ENCODE peak calls at places on chromosomes 6 and 20, in four cellular contexts. B is IMR-90, E is H1, F is mesendoderm. O is an unnamed sample.
A peak's percentile ranks its signal among the peaks of the same experiment; 100 is the strongest.

GRCh38 chr20:2519115-2519815 is 10.6 kb upstream of the ZNF343 start:
- DNase-seq in B (peak; percentile 87), E (no peak), F (no peak), O (no peak)

GRCh38 chr20:50447817-50448216 is 62.4 kb upstream of the PTPN1 start:
- DNase-seq in B (no peak), E (no peak), F (no peak), O (no peak)

GRCh38 chr6:142297996-142298753 is 3.6 kb upstream of the ADGRG6 start:
- DNase-seq in B (peak; percentile 85), E (no peak), F (no peak), O (no peak)

GRCh38 chr6:111015656-111016190 is 33.9 kb downstream of the RPF2 start:
- DNase-seq in B (no peak), E (no peak), F (no peak), O (no peak)

GRCh38 chr6:151374024-151374423 is 17.3 kb downstream of the ZBTB2 start:
- DNase-seq in B (no peak), E (no peak), F (peak; percentile 80), O (peak; percentile 62)

GRCh38 chr20:60899320-60899719 is 352.7 kb upstream of the CDH4 start:
- DNase-seq in B (no peak), E (no peak), F (no peak), O (no peak)

GRCh38 chr6:83055366-83055964 is 10.2 kb downstream of the UBE3D start:
- DNase-seq in B (peak; percentile 47), E (no peak), F (peak; percentile 56), O (peak; percentile 40)

GRCh38 chr6:116553451-116553850 is at the start of gene CALHM4:
- DNase-seq in B (no peak), E (no peak), F (no peak), O (no peak)

GRCh38 chr20:18973499-18974173 is 160.1 kb downstream of the SCP2D1 start:
- DNase-seq in B (no peak), E (no peak), F (no peak), O (no peak)

GRCh38 chr20:44497761-44498160 is 22.1 kb downstream of the TTPAL start:
- DNase-seq in B (no peak), E (no peak), F (no peak), O (no peak)

GRCh38 chr6:41707565-41708200 is 27.7 kb downstream of the TFEB start:
- DNase-seq in B (no peak), E (no peak), F (no peak), O (no peak)

GRCh38 chr20:17642404-17643269 is 39.4 kb downstream of the RRBP1 start:
- DNase-seq in B (no peak), E (no peak), F (no peak), O (no peak)

GRCh38 chr6:161085246-161085645 is 93.7 kb downstream of the MAP3K4 start:
- DNase-seq in B (peak; percentile 10), E (no peak), F (no peak), O (no peak)

GRCh38 chr6:137002505-137002904 is 42.3 kb downstream of the IL20RA start:
- DNase-seq in B (no peak), E (no peak), F (no peak), O (no peak)

GRCh38 chr20:5928063-5928462 is 22.3 kb downstream of the TRMT6 start:
- DNase-seq in B (no peak), E (no peak), F (no peak), O (no peak)

GRCh38 chr6:144986271-144986670 is 701.1 kb downstream of the UTRN start:
- DNase-seq in B (no peak), E (no peak), F (no peak), O (no peak)

GRCh38 chr6:121645100-121645745 is 209.8 kb downstream of the GJA1 start:
- DNase-seq in B (peak; percentile 53), E (no peak), F (no peak), O (no peak)

GRCh38 chr20:54170963-54171362 is 2.8 kb downstream of the CYP24A1 start:
- DNase-seq in B (no peak), E (no peak), F (no peak), O (no peak)
- H3K56ac ChIP-seq in B (no peak overlapping the region), E (no peak overlapping the region), F (no peak overlapping the region), O (no peak overlapping the region)

GRCh38 chr20:23419657-23419994 is 1.7 kb downstream of the NAPB start:
- DNase-seq in B (no peak), E (no peak), F (no peak), O (no peak)
- H3K56ac ChIP-seq in B (peak overlapping the region; percentile 29), E (no peak overlapping the region), F (peak overlapping the region; percentile 34), O (no peak overlapping the region)

GRCh38 chr6:85006362-85006761 is 242.0 kb upstream of the TBX18 start:
- DNase-seq in B (no peak), E (no peak), F (peak; percentile 18), O (no peak)
- H3K56ac ChIP-seq in B (no peak overlapping the region), E (no peak overlapping the region), F (no peak overlapping the region), O (no peak overlapping the region)

GRCh38 chr20:25146976-25147375 is 48.5 kb upstream of the ENTPD6 start:
- DNase-seq in B (no peak), E (no peak), F (no peak), O (no peak)

GRCh38 chr20:25139061-25139705 is 56.3 kb upstream of the ENTPD6 start:
- DNase-seq in B (no peak), E (no peak), F (peak; percentile 38), O (no peak)

GRCh38 chr20:25140968-25141367 is 54.5 kb upstream of the ENTPD6 start:
- DNase-seq in B (no peak), E (no peak), F (no peak), O (no peak)

GRCh38 chr20:25145131-25145530 is 50.4 kb upstream of the ENTPD6 start:
- DNase-seq in B (no peak), E (no peak), F (no peak), O (no peak)

GRCh38 chr20:25142435-25142834 is 53.1 kb upstream of the ENTPD6 start:
- DNase-seq in B (no peak), E (no peak), F (no peak), O (no peak)
- H3K56ac ChIP-seq in B (no peak overlapping the region), E (no peak overlapping the region), F (no peak overlapping the region), O (no peak overlapping the region)

GRCh38 chr20:37303637-37304036 is 14.2 kb downstream of the MANBAL start:
- DNase-seq in B (no peak), E (no peak), F (no peak), O (no peak)

GRCh38 chr20:37298190-37298939 is 8.9 kb downstream of the MANBAL start:
- DNase-seq in B (peak; percentile 84), E (no peak), F (no peak), O (no peak)

GRCh38 chr20:37299718-37300529 is 10.5 kb downstream of the MANBAL start:
- DNase-seq in B (peak; percentile 65), E (no peak), F (no peak), O (no peak)

GRCh38 chr20:37302981-37303380 is 13.5 kb downstream of the MANBAL start:
- DNase-seq in B (no peak), E (no peak), F (no peak), O (no peak)

DNA sequence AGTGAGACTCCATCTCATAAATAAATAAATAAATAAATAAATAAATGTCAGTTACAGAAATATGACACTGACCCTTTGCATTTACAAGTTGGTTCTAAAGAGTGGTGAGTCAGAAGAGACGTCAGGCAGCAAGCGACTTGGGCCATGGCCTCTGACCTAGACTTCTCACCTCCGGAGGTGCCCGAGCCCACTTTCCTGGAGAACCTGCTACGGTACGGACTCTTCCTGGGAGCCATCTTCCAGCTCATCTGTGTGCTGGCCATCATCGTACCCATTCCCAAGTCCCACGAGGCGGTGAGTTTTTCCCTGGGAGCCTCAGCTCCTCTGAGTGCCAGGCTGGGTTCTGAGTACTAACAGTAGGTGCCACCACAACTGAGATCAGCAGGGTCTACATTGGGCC is 11.7 kb downstream of the MANBAL start:
- DNase-seq in B (no peak), E (no peak), F (no peak), O (no peak)
- H3K56ac ChIP-seq in B (no peak overlapping the region), E (no peak overlapping the region), F (no peak overlapping the region), O (no peak overlapping the region)

DNA sequence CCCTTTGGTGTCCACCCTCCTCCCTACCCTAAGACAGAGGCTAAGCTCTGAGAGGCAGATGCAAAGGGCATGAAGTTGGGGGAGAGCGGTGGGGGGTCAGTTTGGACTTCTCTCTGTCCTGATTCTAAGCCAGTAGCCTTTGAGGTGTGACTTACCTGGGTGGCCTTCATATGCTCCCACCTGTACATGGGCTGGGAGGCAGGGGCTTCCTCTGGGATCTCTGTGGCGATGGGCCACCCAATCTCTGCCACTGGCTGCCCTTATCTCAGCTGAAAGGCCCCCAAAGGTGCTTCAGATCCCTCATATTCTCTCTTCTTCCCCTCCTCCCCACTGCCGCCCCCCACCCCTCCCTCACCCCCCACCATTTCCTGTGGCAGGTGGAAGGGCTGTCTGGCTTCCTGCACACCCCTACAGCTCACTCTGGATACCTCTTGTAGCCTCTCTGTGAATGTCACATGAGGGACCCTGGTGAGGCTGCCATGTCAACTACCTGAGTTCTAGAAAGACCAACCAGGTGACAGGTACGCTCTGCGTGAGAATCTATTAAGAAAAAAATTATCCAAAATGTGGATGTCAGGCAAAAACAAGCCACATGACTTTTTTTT is 34.0 kb downstream of the PNLDC1 start:
- DNase-seq in B (no peak), E (no peak), F (no peak), O (no peak)
- H3K56ac ChIP-seq in B (no peak overlapping the region), E (no peak overlapping the region), F (no peak overlapping the region), O (no peak overlapping the region)

GRCh38 chr6:13722880-13723279 is 11.2 kb upstream of the RANBP9 start:
- DNase-seq in B (no peak), E (no peak), F (no peak), O (no peak)
- H3K56ac ChIP-seq in B (no peak overlapping the region), E (no peak overlapping the region), F (no peak overlapping the region), O (no peak overlapping the region)

O was measured in H9.